ENCODE peak calls at places on chromosomes 11 and 22, in ten cellular contexts. One of them, this sample, is unnamed.

GRCh38 chr11:40166892-40167291 is 1292.6 kb downstream of the LRRC4C start:
- DNase-seq in hypothalamus: no peak
- DNase-seq in effector memory CD8-positive, alpha-beta T cell: no peak
- DNase-seq in pons: no peak
- DNase-seq in GM23338: no peak
- DNase-seq in neuronal stem cell: no peak
- DNase-seq in AG04449: no peak
- DNase-seq in B cell: no peak
- DNase-seq in KBM-7: no peak
- DNase-seq in HuH-7: no peak
- DNase-seq in this sample: no peak

GRCh38 chr11:85665756-85666155 is 827 bp upstream of the CREBZF start:
- DNase-seq in KBM-7: no peak
- DNase-seq in AG04449: no peak
- DNase-seq in HuH-7: no peak
- DNase-seq in hypothalamus: no peak
- DNase-seq in GM23338: no peak
- DNase-seq in neuronal stem cell: no peak
- DNase-seq in pons: no peak
- DNase-seq in B cell: no peak
- DNase-seq in effector memory CD8-positive, alpha-beta T cell: no peak
- DNase-seq in this sample: no peak

GRCh38 chr22:36727927-36728488 is 24.5 kb upstream of the CACNG2 start:
- DNase-seq in GM23338: no peak
- DNase-seq in effector memory CD8-positive, alpha-beta T cell: no peak
- DNase-seq in pons: no peak
- DNase-seq in neuronal stem cell: no peak
- DNase-seq in KBM-7: no peak
- DNase-seq in AG04449: no peak
- DNase-seq in HuH-7: no peak
- DNase-seq in hypothalamus: no peak
- DNase-seq in B cell: no peak
- DNase-seq in this sample: no peak

GRCh38 chr11:4881860-4882500 is at the start of gene OR51T1:
- DNase-seq in GM23338: no peak
- DNase-seq in B cell: no peak
- DNase-seq in AG04449: no peak
- DNase-seq in hypothalamus: no peak
- DNase-seq in neuronal stem cell: no peak
- DNase-seq in pons: no peak
- DNase-seq in HuH-7: no peak
- DNase-seq in effector memory CD8-positive, alpha-beta T cell: no peak
- DNase-seq in KBM-7: no peak
- DNase-seq in this sample: no peak

GRCh38 chr11:106409201-106409600 is 331.7 kb downstream of the AASDHPPT start:
- DNase-seq in effector memory CD8-positive, alpha-beta T cell: no peak
- DNase-seq in GM23338: no peak
- DNase-seq in HuH-7: no peak
- DNase-seq in neuronal stem cell: no peak
- DNase-seq in KBM-7: no peak
- DNase-seq in pons: no peak
- DNase-seq in hypothalamus: no peak
- DNase-seq in AG04449: no peak
- DNase-seq in B cell: no peak
- DNase-seq in this sample: no peak

GRCh38 chr11:118918128-118918685 is 7.5 kb downstream of the BCL9L start:
- DNase-seq in hypothalamus: no peak
- DNase-seq in pons: no peak
- DNase-seq in effector memory CD8-positive, alpha-beta T cell: peak; percentile 46
- DNase-seq in GM23338: peak; percentile 85
- DNase-seq in AG04449: no peak
- DNase-seq in B cell: no peak
- DNase-seq in HuH-7: no peak
- DNase-seq in KBM-7: no peak
- DNase-seq in neuronal stem cell: no peak
- DNase-seq in this sample: no peak

GRCh38 chr11:77557553-77557952 is 32.2 kb upstream of the AQP11 start:
- DNase-seq in neuronal stem cell: no peak
- DNase-seq in HuH-7: no peak
- DNase-seq in GM23338: peak; percentile 82
- DNase-seq in AG04449: no peak
- DNase-seq in hypothalamus: no peak
- DNase-seq in effector memory CD8-positive, alpha-beta T cell: no peak
- DNase-seq in pons: peak; percentile 48
- DNase-seq in B cell: no peak
- DNase-seq in KBM-7: peak; percentile 34
- DNase-seq in this sample: no peak

GRCh38 chr11:48150213-48150612 is 66.4 kb upstream of the OR4B1 start:
- DNase-seq in AG04449: no peak
- DNase-seq in effector memory CD8-positive, alpha-beta T cell: no peak
- DNase-seq in hypothalamus: no peak
- DNase-seq in pons: no peak
- DNase-seq in neuronal stem cell: no peak
- DNase-seq in KBM-7: no peak
- DNase-seq in HuH-7: no peak
- DNase-seq in B cell: no peak
- DNase-seq in GM23338: no peak
- DNase-seq in this sample: no peak

GRCh38 chr11:118715837-118716260 is 36.4 kb upstream of the TREH start:
- DNase-seq in HuH-7: no peak
- DNase-seq in B cell: no peak
- DNase-seq in AG04449: no peak
- DNase-seq in hypothalamus: no peak
- DNase-seq in neuronal stem cell: no peak
- DNase-seq in effector memory CD8-positive, alpha-beta T cell: no peak
- DNase-seq in KBM-7: no peak
- DNase-seq in pons: no peak
- DNase-seq in GM23338: peak; percentile 91
- DNase-seq in this sample: no peak

GRCh38 chr11:83510530-83511449 is 224.6 kb upstream of the CCDC90B start:
- DNase-seq in KBM-7: no peak
- DNase-seq in pons: no peak
- DNase-seq in GM23338: no peak
- DNase-seq in HuH-7: no peak
- DNase-seq in neuronal stem cell: no peak
- DNase-seq in AG04449: no peak
- DNase-seq in B cell: no peak
- DNase-seq in hypothalamus: no peak
- DNase-seq in effector memory CD8-positive, alpha-beta T cell: no peak
- DNase-seq in this sample: no peak

GRCh38 chr22:50169774-50170341 is 673 bp upstream of the PANX2 start:
- DNase-seq in hypothalamus: no peak
- DNase-seq in B cell: peak; percentile 52
- DNase-seq in effector memory CD8-positive, alpha-beta T cell: no peak
- DNase-seq in pons: no peak
- DNase-seq in neuronal stem cell: no peak
- DNase-seq in KBM-7: peak; percentile 51
- DNase-seq in AG04449: no peak
- DNase-seq in HuH-7: peak; percentile 76
- DNase-seq in GM23338: peak; percentile 48
- DNase-seq in this sample: no peak

GRCh38 chr11:23732026-23732425 is 764.8 kb upstream of the LUZP2 start:
- DNase-seq in AG04449: no peak
- DNase-seq in HuH-7: peak; percentile 6
- DNase-seq in hypothalamus: no peak
- DNase-seq in effector memory CD8-positive, alpha-beta T cell: no peak
- DNase-seq in KBM-7: no peak
- DNase-seq in B cell: no peak
- DNase-seq in neuronal stem cell: no peak
- DNase-seq in GM23338: no peak
- DNase-seq in pons: no peak
- DNase-seq in this sample: no peak

GRCh38 chr11:108496643-108497256 is 1.4 kb downstream of the POGLUT3 start:
- DNase-seq in neuronal stem cell: no peak
- DNase-seq in KBM-7: peak; percentile 8
- DNase-seq in pons: no peak
- DNase-seq in effector memory CD8-positive, alpha-beta T cell: no peak
- DNase-seq in HuH-7: no peak
- DNase-seq in AG04449: no peak
- DNase-seq in GM23338: no peak
- DNase-seq in B cell: peak; percentile 3
- DNase-seq in hypothalamus: no peak
- DNase-seq in this sample: no peak

GRCh38 chr22:36362819-36363377 is 24.9 kb downstream of the MYH9 start:
- DNase-seq in KBM-7: no peak
- DNase-seq in B cell: no peak
- DNase-seq in pons: no peak
- DNase-seq in AG04449: no peak
- DNase-seq in GM23338: no peak
- DNase-seq in hypothalamus: no peak
- DNase-seq in HuH-7: no peak
- DNase-seq in neuronal stem cell: no peak
- DNase-seq in effector memory CD8-positive, alpha-beta T cell: no peak
- DNase-seq in this sample: no peak

GRCh38 chr22:44555597-44555996 is 57.6 kb upstream of the RTL6 start:
- DNase-seq in GM23338: no peak
- DNase-seq in pons: no peak
- DNase-seq in hypothalamus: no peak
- DNase-seq in KBM-7: no peak
- DNase-seq in B cell: no peak
- DNase-seq in neuronal stem cell: no peak
- DNase-seq in effector memory CD8-positive, alpha-beta T cell: no peak
- DNase-seq in HuH-7: no peak
- DNase-seq in AG04449: no peak
- DNase-seq in this sample: no peak

GRCh38 chr11:61087426-61088119 is 14.7 kb upstream of the CD5 start:
- DNase-seq in effector memory CD8-positive, alpha-beta T cell: no peak
- DNase-seq in B cell: no peak
- DNase-seq in AG04449: no peak
- DNase-seq in neuronal stem cell: no peak
- DNase-seq in HuH-7: no peak
- DNase-seq in GM23338: no peak
- DNase-seq in pons: no peak
- DNase-seq in hypothalamus: no peak
- DNase-seq in KBM-7: no peak
- DNase-seq in this sample: no peak

GRCh38 chr11:2099523-2100316 is 39.5 kb downstream of the IGF2 start:
- DNase-seq in hypothalamus: no peak
- DNase-seq in effector memory CD8-positive, alpha-beta T cell: no peak
- DNase-seq in pons: no peak
- DNase-seq in KBM-7: no peak
- DNase-seq in B cell: no peak
- DNase-seq in AG04449: no peak
- DNase-seq in HuH-7: no peak
- DNase-seq in GM23338: peak; percentile 38
- DNase-seq in neuronal stem cell: no peak
- DNase-seq in this sample: no peak

GRCh38 chr22:18050065-18050464 is 25.7 kb upstream of the MICAL3 start:
- DNase-seq in AG04449: no peak
- DNase-seq in KBM-7: no peak
- DNase-seq in GM23338: no peak
- DNase-seq in hypothalamus: no peak
- DNase-seq in pons: no peak
- DNase-seq in B cell: no peak
- DNase-seq in HuH-7: no peak
- DNase-seq in neuronal stem cell: no peak
- DNase-seq in effector memory CD8-positive, alpha-beta T cell: no peak
- DNase-seq in this sample: no peak

GRCh38 chr11:1397146-1397861 is 7.6 kb downstream of the BRSK2 start:
- DNase-seq in KBM-7: no peak
- DNase-seq in hypothalamus: peak; percentile 44
- DNase-seq in B cell: no peak
- DNase-seq in GM23338: no peak
- DNase-seq in AG04449: no peak
- DNase-seq in effector memory CD8-positive, alpha-beta T cell: no peak
- DNase-seq in HuH-7: no peak
- DNase-seq in pons: peak; percentile 96
- DNase-seq in neuronal stem cell: no peak
- DNase-seq in this sample: no peak

GRCh38 chr11:26896716-26897115 is 97.2 kb upstream of the FIBIN start:
- DNase-seq in AG04449: peak; percentile 12
- DNase-seq in pons: no peak
- DNase-seq in hypothalamus: no peak
- DNase-seq in neuronal stem cell: no peak
- DNase-seq in KBM-7: no peak
- DNase-seq in HuH-7: no peak
- DNase-seq in GM23338: no peak
- DNase-seq in B cell: no peak
- DNase-seq in effector memory CD8-positive, alpha-beta T cell: no peak
- DNase-seq in this sample: no peak

GRCh38 chr11:83823461-83824025 is 537.4 kb upstream of the CCDC90B start:
- DNase-seq in effector memory CD8-positive, alpha-beta T cell: no peak
- DNase-seq in HuH-7: no peak
- DNase-seq in pons: no peak
- DNase-seq in B cell: no peak
- DNase-seq in neuronal stem cell: no peak
- DNase-seq in AG04449: no peak
- DNase-seq in hypothalamus: no peak
- DNase-seq in GM23338: no peak
- DNase-seq in KBM-7: no peak
- DNase-seq in this sample: no peak

GRCh38 chr22:48431014-48431413 is 1396.7 kb downstream of the BRD1 start:
- DNase-seq in pons: no peak
- DNase-seq in effector memory CD8-positive, alpha-beta T cell: no peak
- DNase-seq in B cell: no peak
- DNase-seq in GM23338: no peak
- DNase-seq in hypothalamus: no peak
- DNase-seq in HuH-7: no peak
- DNase-seq in AG04449: no peak
- DNase-seq in neuronal stem cell: no peak
- DNase-seq in KBM-7: no peak
- DNase-seq in this sample: no peak

GRCh38 chr11:119029340-119030028 is 1.2 kb downstream of the SLC37A4 start:
- DNase-seq in hypothalamus: no peak
- DNase-seq in AG04449: no peak
- DNase-seq in pons: peak; percentile 30
- DNase-seq in B cell: no peak
- DNase-seq in effector memory CD8-positive, alpha-beta T cell: no peak
- DNase-seq in GM23338: no peak
- DNase-seq in neuronal stem cell: no peak
- DNase-seq in HuH-7: peak; percentile 85
- DNase-seq in KBM-7: peak; percentile 51
- DNase-seq in this sample: no peak

GRCh38 chr11:64536396-64536935 is 54.6 kb upstream of the SLC22A12 start:
- DNase-seq in B cell: no peak
- DNase-seq in effector memory CD8-positive, alpha-beta T cell: no peak
- DNase-seq in KBM-7: no peak
- DNase-seq in hypothalamus: no peak
- DNase-seq in HuH-7: no peak
- DNase-seq in pons: no peak
- DNase-seq in neuronal stem cell: no peak
- DNase-seq in GM23338: no peak
- DNase-seq in AG04449: no peak
- DNase-seq in this sample: no peak

GRCh38 chr11:73480677-73481076 is 104.5 kb downstream of the RELT start:
- DNase-seq in B cell: no peak
- DNase-seq in KBM-7: no peak
- DNase-seq in HuH-7: no peak
- DNase-seq in effector memory CD8-positive, alpha-beta T cell: no peak
- DNase-seq in AG04449: no peak
- DNase-seq in hypothalamus: no peak
- DNase-seq in neuronal stem cell: no peak
- DNase-seq in pons: no peak
- DNase-seq in GM23338: no peak
- DNase-seq in this sample: no peak

GRCh38 chr22:48579035-48579914 is 1248.4 kb downstream of the BRD1 start:
- DNase-seq in effector memory CD8-positive, alpha-beta T cell: no peak
- DNase-seq in HuH-7: no peak
- DNase-seq in KBM-7: no peak
- DNase-seq in AG04449: peak; percentile 34
- DNase-seq in GM23338: no peak
- DNase-seq in B cell: no peak
- DNase-seq in hypothalamus: no peak
- DNase-seq in pons: no peak
- DNase-seq in neuronal stem cell: peak; percentile 57
- DNase-seq in this sample: no peak

GRCh38 chr11:81368192-81368591 is 1365.5 kb downstream of the FAM181B start:
- DNase-seq in neuronal stem cell: no peak
- DNase-seq in KBM-7: no peak
- DNase-seq in pons: no peak
- DNase-seq in hypothalamus: no peak
- DNase-seq in effector memory CD8-positive, alpha-beta T cell: no peak
- DNase-seq in B cell: no peak
- DNase-seq in AG04449: no peak
- DNase-seq in GM23338: no peak
- DNase-seq in HuH-7: no peak
- DNase-seq in this sample: no peak

GRCh38 chr11:13354335-13354734 is 76.7 kb downstream of the BMAL1 start:
- DNase-seq in HuH-7: peak; percentile 36
- DNase-seq in neuronal stem cell: no peak
- DNase-seq in AG04449: no peak
- DNase-seq in B cell: no peak
- DNase-seq in GM23338: peak; percentile 76
- DNase-seq in KBM-7: peak; percentile 54
- DNase-seq in pons: no peak
- DNase-seq in effector memory CD8-positive, alpha-beta T cell: no peak
- DNase-seq in hypothalamus: no peak
- DNase-seq in this sample: no peak

This sample was measured in Jurkat, Clone E6-1.